ENCODE peak calls at places on chromosomes 16 and 17, in eight cellular contexts. X is small intestine, R is transverse colon, Q is H1, F is IMR-90, C is tibial artery, G is lower lobe of right lung, L is thoracic aorta. U is an unnamed sample. For H3K9me3, the result is how much of the 10 kb centered on the place peaks cover.

GRCh38 chr17:63113167-63113566 is 147.1 kb downstream of the TANC2 start:
- DNase-seq in X (peak), R (no peak), Q (no peak), F (no peak), C (no peak), G (no peak), L (no peak), U (no peak)

GRCh38 chr17:32159586-32160438 is 17.5 kb downstream of the RHOT1 start:
- DNase-seq in X (no peak), R (no peak), Q (no peak), F (no peak), C (no peak), G (no peak), L (no peak), U (no peak)

GRCh38 chr17:4785311-4786110 is 653 bp downstream of the VMO1 start:
- DNase-seq in X (no peak), R (no peak), Q (no peak), F (no peak), C (no peak), G (no peak), L (no peak), U (no peak)

GRCh38 chr16:79912592-79913310 is 312.2 kb upstream of the MAF start:
- DNase-seq in X (no peak), R (no peak), Q (no peak), F (no peak), C (no peak), G (no peak), L (no peak), U (no peak)

GRCh38 chr17:77602062-77602746 is 356.3 kb upstream of the TNRC6C start:
- DNase-seq in X (no peak), R (peak), Q (no peak), F (peak), C (peak), G (no peak), L (peak), U (no peak)

GRCh38 chr16:56779956-56780355 is 50.0 kb downstream of the NUP93 start:
- DNase-seq in X (no peak), R (no peak), Q (no peak), F (no peak), C (no peak), G (no peak), L (no peak), U (no peak)

GRCh38 chr16:87790278-87791023 is 24.7 kb upstream of the KLHDC4 start:
- DNase-seq in X (peak), R (peak), Q (no peak), F (peak), C (peak), G (no peak), L (no peak), U (no peak)

GRCh38 chr17:78677303-78678219 is 100.4 kb upstream of the DNAH17 start:
- DNase-seq in X (no peak), R (no peak), Q (no peak), F (no peak), C (no peak), G (no peak), L (no peak), U (no peak)

GRCh38 chr17:78460951-78461944 is 82.8 kb downstream of the PGS1 start:
- DNase-seq in X (no peak), R (no peak), Q (no peak), F (no peak), C (no peak), G (no peak), L (no peak), U (no peak)

GRCh38 chr17:34299017-34299416 is 13.5 kb downstream of the CCL11 start:
- DNase-seq in X (no peak), R (no peak), Q (no peak), F (no peak), C (no peak), G (no peak), L (no peak), U (no peak)

GRCh38 chr17:77435272-77436057 is 294.7 kb downstream of the SEC14L1 start:
- DNase-seq in X (no peak), R (no peak), Q (no peak), F (no peak), C (no peak), G (no peak), L (no peak), U (no peak)

GRCh38 chr17:38777641-38778250 is 21.6 kb downstream of the PIP4K2B start:
- DNase-seq in X (no peak), R (no peak), Q (no peak), F (peak), C (no peak), G (no peak), L (no peak), U (no peak)

GRCh38 chr17:1067282-1067956 is 70.5 kb downstream of the TIMM22 start:
- DNase-seq in X (no peak), R (no peak), Q (no peak), F (no peak), C (no peak), G (peak), L (no peak), U (no peak)

GRCh38 chr17:77322534-77323412 is 182.0 kb downstream of the SEC14L1 start:
- DNase-seq in X (peak), R (peak), Q (no peak), F (peak), C (peak), G (peak), L (peak), U (no peak)

GRCh38 chr16:16120044-16120381 is 103.3 kb downstream of the ABCC6 start:
- DNase-seq in X (peak), R (peak), Q (no peak), F (no peak), C (no peak), G (no peak), L (no peak), U (no peak)

GRCh38 chr17:38735161-38735997 is 5.2 kb downstream of the CISD3 start:
- DNase-seq in X (no peak), R (peak), Q (no peak), F (no peak), C (no peak), G (peak), L (no peak), U (peak)

GRCh38 chr16:4847774-4848587 is 700 bp downstream of the UBN1 start:
- DNase-seq in X (peak), R (peak), Q (no peak), F (peak), C (peak), G (peak), L (no peak), U (peak)

GRCh38 chr16:50035468-50035992 is 10.5 kb downstream of the CNEP1R1 start:
- DNase-seq in X (peak), R (peak), Q (no peak), F (no peak), C (no peak), G (no peak), L (no peak), U (no peak)

GRCh38 chr17:78683031-78683961 is 98.8 kb downstream of the CYTH1 start:
- DNase-seq in X (no peak), R (no peak), Q (no peak), F (no peak), C (no peak), G (no peak), L (no peak), U (no peak)

GRCh38 chr17:42675348-42675983 is 1.3 kb downstream of the PLEKHH3 start:
- DNase-seq in X (no peak), R (peak), Q (no peak), F (no peak), C (no peak), G (no peak), L (no peak), U (no peak)

GRCh38 chr17:352421-353212 is at the start of gene RPH3AL:
- DNase-seq in X (peak), R (peak), Q (no peak), F (no peak), C (peak), G (peak), L (no peak), U (no peak)

GRCh38 chr17:32591428-32591827 is 104.6 kb downstream of the CDK5R1 start:
- DNase-seq in X (no peak), R (no peak), Q (no peak), F (no peak), C (no peak), G (no peak), L (no peak), U (no peak)

GRCh38 chr16:80751167-80751566 is 53.2 kb downstream of the CDYL2 start:
- DNase-seq in X (peak), R (no peak), Q (no peak), F (peak), C (no peak), G (no peak), L (no peak), U (no peak)

GRCh38 chr16:48860341-48860740 is 250.4 kb upstream of the N4BP1 start:
- DNase-seq in X (no peak), R (no peak), Q (no peak), F (no peak), C (no peak), G (no peak), L (no peak), U (no peak)

GRCh38 chr17:4887581-4887980 is 11.8 kb upstream of the C17orf107 start:
- DNase-seq in X (no peak), R (no peak), Q (no peak), F (no peak), C (no peak), G (no peak), L (no peak), U (no peak)

GRCh38 chr16:12801511-12802042 is 2.1 kb downstream of the CPPED1 start:
- DNase-seq in X (no peak), R (peak), Q (no peak), F (peak), C (peak), G (no peak), L (no peak), U (no peak)

GRCh38 chr17:48155889-48156670 is 48.5 kb downstream of the SNX11 start:
- DNase-seq in X (no peak), R (no peak), Q (no peak), F (no peak), C (no peak), G (no peak), L (no peak), U (no peak)

GRCh38 chr17:3693829-3694231 is 2.1 kb downstream of the P2RX5 start:
- DNase-seq in X (no peak), R (peak), Q (no peak), F (no peak), C (no peak), G (no peak), L (no peak), U (no peak)

GRCh38 chr16:88936913-88937666 is 39.9 kb downstream of the CBFA2T3 start:
- DNase-seq in X (no peak), R (no peak), Q (no peak), F (no peak), C (no peak), G (no peak), L (no peak), U (no peak)

GRCh38 chr16:81629032-81629802 is 149.9 kb upstream of the PLCG2 start:
- DNase-seq in X (no peak), R (no peak), Q (no peak), F (no peak), C (no peak), G (no peak), L (no peak), U (no peak)

GRCh38 chr17:71273451-71273850 is 847.4 kb upstream of the SOX9 start:
- DNase-seq in X (no peak), R (no peak), Q (no peak), F (no peak), C (no peak), G (no peak), L (no peak), U (no peak)

GRCh38 chr17:71267668-71268067 is 853.2 kb upstream of the SOX9 start:
- DNase-seq in X (no peak), R (no peak), Q (no peak), F (no peak), C (no peak), G (no peak), L (no peak), U (no peak)

GRCh38 chr17:71269201-71269600 is 851.6 kb upstream of the SOX9 start:
- DNase-seq in X (no peak), R (no peak), Q (no peak), F (no peak), C (no peak), G (no peak), L (no peak), U (no peak)
- H3K9me3 ChIP-seq in X (under half), R (under half), Q (under half), F (under half), C (under half), G (under half), L (under half), U (under half)

GRCh38 chr16:1323296-1324239 is 9.9 kb upstream of the BAIAP3 start:
- DNase-seq in X (no peak), R (no peak), Q (no peak), F (no peak), C (no peak), G (no peak), L (no peak), U (no peak)

GRCh38 chr16:1319041-1319440 is 9.6 kb downstream of the UBE2I start:
- DNase-seq in X (no peak), R (no peak), Q (no peak), F (no peak), C (no peak), G (no peak), L (no peak), U (no peak)

GRCh38 chr16:1318268-1318545 is 8.8 kb downstream of the UBE2I start:
- DNase-seq in X (no peak), R (no peak), Q (no peak), F (no peak), C (no peak), G (no peak), L (no peak), U (no peak)

GRCh38 chr16:1322407-1322806 is 11.0 kb upstream of the BAIAP3 start:
- DNase-seq in X (no peak), R (no peak), Q (no peak), F (no peak), C (no peak), G (no peak), L (no peak), U (no peak)

GRCh38 chr16:1320658-1321240 is 11.3 kb downstream of the UBE2I start:
- DNase-seq in X (no peak), R (no peak), Q (no peak), F (no peak), C (no peak), G (no peak), L (no peak), U (no peak)
- H3K9me3 ChIP-seq in X (under half), R (under half), Q (under half), F (under half), C (under half), G (under half), L (under half), U (under half)

DNA sequence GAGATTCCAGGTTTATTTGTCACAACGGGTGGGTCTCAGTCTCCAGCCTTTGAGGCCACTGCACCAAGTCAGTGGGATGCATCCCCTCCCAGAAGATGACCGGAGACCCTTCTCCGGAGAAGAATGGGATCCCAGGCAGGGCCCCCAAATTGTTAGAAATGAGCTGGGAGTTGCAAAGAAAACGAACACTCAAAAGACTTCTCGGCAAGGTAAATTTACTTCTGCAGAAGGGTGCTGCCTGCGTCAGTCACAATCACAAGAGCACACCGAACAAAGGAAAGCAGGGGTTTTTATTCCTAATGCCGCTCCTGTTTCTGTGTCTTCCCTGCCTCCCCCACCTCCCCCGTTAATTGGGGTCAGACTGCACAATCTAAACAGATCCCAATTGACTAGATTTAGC is 61.4 kb downstream of the ATF7IP2 start:
- DNase-seq in X (no peak), R (no peak), Q (no peak), F (no peak), C (no peak), G (no peak), L (no peak), U (no peak)
- H3K9me3 ChIP-seq in X (under half), R (under half), Q (under half), F (under half), C (half or more), G (half or more), L (under half), U (under half)

GRCh38 chr17:22570144-22570845 is 878.0 kb downstream of the KCNJ18 start:
- DNase-seq in X (no peak), R (no peak), Q (no peak), F (no peak), C (no peak), G (no peak), L (no peak), U (no peak)

GRCh38 chr17:22569459-22570143 is 877.3 kb downstream of the KCNJ18 start:
- DNase-seq in X (no peak), R (no peak), Q (no peak), F (no peak), C (no peak), G (no peak), L (no peak), U (no peak)
- H3K9me3 ChIP-seq in X (under half), R (under half), Q (half or more), F (under half), C (under half), G (under half), L (under half), U (under half)

GRCh38 chr16:35463358-35463757 is 2003.9 kb downstream of the TP53TG3F start:
- DNase-seq in X (no peak), R (no peak), Q (no peak), F (no peak), C (no peak), G (no peak), L (no peak), U (no peak)
- H3K9me3 ChIP-seq in X (under half), R (under half), Q (half or more), F (under half), C (under half), G (under half), L (under half), U (under half)